ENCODE peak calls at places on chromosome 17, in seven cellular contexts. T is AG04450; P is right lobe of liver; M is heart right ventricle; K is CD4-positive, CD25-positive, alpha-beta regulatory T cell; G is psoas muscle; D is OCI-LY7. A is an unnamed sample.

GRCh38 chr17:82729479-82730260 is 5.7 kb upstream of the FN3K start:
- DNase-seq in G (no peak), K (no peak), M (no peak), T (no peak), P (no peak), D (no peak), A (no peak)

GRCh38 chr17:19018600-19018950 is 14.0 kb upstream of the FAM83G start:
- DNase-seq in D (no peak), T (no peak), K (no peak), G (peak), P (peak), M (no peak), A (no peak)

GRCh38 chr17:44389281-44389680 is at the start of gene ITGA2B:
- DNase-seq in M (no peak), T (no peak), K (no peak), G (no peak), P (no peak), D (no peak), A (no peak)

GRCh38 chr17:8927395-8927794 is 38.1 kb downstream of the PIK3R5 start:
- DNase-seq in T (no peak), K (no peak), D (no peak), G (no peak), M (no peak), P (no peak), A (no peak)

GRCh38 chr17:978110-979093 is 1.2 kb downstream of the NXN start:
- DNase-seq in K (no peak), M (peak), G (peak), T (no peak), D (no peak), P (peak), A (no peak)

GRCh38 chr17:79935845-79936470 is 96.7 kb upstream of the CBX4 start:
- DNase-seq in T (no peak), P (no peak), K (no peak), D (no peak), G (peak), M (no peak), A (no peak)

GRCh38 chr17:83133302-83134121 is 54.1 kb downstream of the METRNL start:
- DNase-seq in G (peak), K (no peak), M (no peak), P (no peak), T (no peak), D (no peak), A (no peak)

GRCh38 chr17:63151981-63152523 is 186.0 kb downstream of the TANC2 start:
- DNase-seq in D (no peak), M (no peak), G (no peak), K (no peak), T (no peak), P (no peak), A (no peak)

GRCh38 chr17:17568772-17569195 is 22.7 kb downstream of the PEMT start:
- DNase-seq in P (peak), G (peak), D (peak), K (peak), M (peak), T (no peak), A (no peak)

GRCh38 chr17:74815671-74816370 is 39.7 kb upstream of the NAT9 start:
- DNase-seq in D (peak), K (no peak), P (no peak), G (no peak), T (no peak), M (no peak), A (no peak)

GRCh38 chr17:37650419-37651003 is 7.3 kb upstream of the DDX52 start:
- DNase-seq in D (peak), P (no peak), K (no peak), M (peak), G (no peak), T (no peak), A (no peak)

GRCh38 chr17:74390680-74391653 is 23.7 kb downstream of the GPR142 start:
- DNase-seq in D (no peak), K (no peak), T (no peak), P (no peak), M (no peak), G (peak), A (no peak)

GRCh38 chr17:5950871-5951270 is 119.3 kb upstream of the WSCD1 start:
- DNase-seq in T (no peak), D (no peak), K (no peak), P (no peak), G (no peak), M (no peak), A (no peak)
- H3K27ac ChIP-seq in T (no peak), D (no peak), K (no peak), P (no peak), G (no peak), M (no peak), A (no peak)

DNA sequence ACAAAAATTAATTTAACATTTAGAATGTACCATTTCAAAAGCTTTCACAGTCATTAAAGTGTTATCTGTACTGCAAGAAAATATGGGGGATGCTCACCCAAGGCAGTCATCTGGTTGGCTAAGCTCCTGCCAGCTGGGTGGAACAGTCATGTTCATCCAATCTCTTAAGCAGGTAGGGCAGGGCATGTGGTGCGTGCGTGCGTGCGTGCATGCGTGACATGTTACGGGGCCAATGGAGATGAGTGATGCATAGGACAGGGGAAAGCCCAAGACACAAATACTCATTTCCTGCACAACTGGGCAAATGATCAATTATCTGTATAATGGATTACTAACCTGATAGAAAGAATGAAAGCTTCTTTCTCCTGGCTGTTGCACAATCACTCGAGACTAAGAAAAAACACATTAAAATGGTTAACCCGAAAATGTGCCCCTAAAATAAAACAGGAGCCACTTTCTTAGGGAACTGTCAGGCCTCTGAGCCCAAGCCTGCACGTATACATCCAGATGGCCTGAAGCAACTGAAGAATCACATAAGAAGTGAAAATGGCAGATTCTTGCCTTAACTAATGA is 104.4 kb downstream of the MYO1D start:
- DNase-seq in P (no peak), D (no peak), M (no peak), K (no peak), T (no peak), G (no peak), A (no peak)
- H3K27ac ChIP-seq in P (no peak), D (no peak), M (no peak), K (no peak), T (no peak), G (no peak), A (no peak)

GRCh38 chr17:76873856-76874255 is 5.7 kb downstream of the MGAT5B start:
- DNase-seq in P (no peak), G (no peak), M (no peak), D (no peak), T (no peak), K (no peak), A (no peak)

GRCh38 chr17:76869878-76870714 is 1.9 kb downstream of the MGAT5B start:
- DNase-seq in P (no peak), K (no peak), G (no peak), T (no peak), D (no peak), M (no peak), A (no peak)

GRCh38 chr17:76872874-76873221 is 4.6 kb downstream of the MGAT5B start:
- DNase-seq in D (no peak), K (no peak), P (no peak), M (no peak), T (no peak), G (no peak), A (no peak)

GRCh38 chr17:76872221-76872873 is 4.1 kb downstream of the MGAT5B start:
- DNase-seq in P (no peak), K (no peak), M (no peak), D (no peak), T (peak), G (no peak), A (peak)

GRCh38 chr17:76871668-76872067 is 3.5 kb downstream of the MGAT5B start:
- DNase-seq in G (no peak), M (no peak), T (no peak), D (no peak), K (no peak), P (no peak), A (no peak)
- H3K27ac ChIP-seq in G (no peak), M (no peak), T (peak), D (no peak), K (no peak), P (no peak), A (peak)

GRCh38 chr17:81114694-81115093 is 50.6 kb upstream of the PVALEF start:
- DNase-seq in P (no peak), T (no peak), K (no peak), D (no peak), M (no peak), G (no peak), A (no peak)
- H3K27ac ChIP-seq in P (no peak), T (no peak), K (no peak), D (no peak), M (no peak), G (no peak), A (no peak)

GRCh38 chr17:42322382-42323267 is 34.3 kb downstream of the STAT5A start:
- DNase-seq in D (peak), P (peak), M (peak), K (peak), T (peak), G (peak), A (peak)
- H3K27ac ChIP-seq in D (no peak), P (no peak), M (no peak), K (peak), T (no peak), G (no peak), A (peak)